ENCODE peak calls at places on chromosome 19, in seven cellular contexts. N is A673; H is RWPE2; Y is pancreas; X is CD8-positive, alpha-beta T cell; O is uterus; Z is left lung. I is an unnamed sample.

GRCh38 chr19:1279261-1279660 is 3.9 kb downstream of the FAM174C start:
- DNase-seq in O (no peak), Y (no peak), X (no peak), H (no peak), N (no peak), Z (no peak), I (no peak)

GRCh38 chr19:7534531-7534980 is 961 bp upstream of the PNPLA6 start:
- DNase-seq in N (peak), Y (peak), X (peak), H (peak), Z (peak), O (peak), I (peak)

GRCh38 chr19:38378866-38379265 is 4.5 kb downstream of the PSMD8 start:
- DNase-seq in O (no peak), X (no peak), Y (no peak), Z (no peak), N (no peak), H (no peak), I (no peak)

GRCh38 chr19:15452111-15453047 is 2.6 kb upstream of the WIZ start:
- DNase-seq in H (peak), Y (peak), O (peak), Z (peak), N (peak), X (no peak), I (peak)

GRCh38 chr19:5991244-5991838 is 13.4 kb upstream of the RANBP3 start:
- DNase-seq in X (no peak), O (no peak), Y (no peak), Z (no peak), H (no peak), N (no peak), I (no peak)

GRCh38 chr19:4186087-4186993 is 3.9 kb downstream of the ANKRD24 start:
- DNase-seq in X (peak), H (no peak), O (peak), N (peak), Y (peak), Z (peak), I (peak)

GRCh38 chr19:35788205-35788960 is 13.0 kb downstream of the ARHGAP33 start:
- DNase-seq in N (no peak), O (no peak), H (no peak), X (no peak), Z (no peak), Y (no peak), I (no peak)

GRCh38 chr19:10812902-10813404 is 23.1 kb downstream of the TMED1 start:
- DNase-seq in Y (no peak), Z (peak), N (peak), X (peak), O (peak), H (no peak), I (peak)

GRCh38 chr19:42555317-42555716 is 27.0 kb upstream of the CEACAM1 start:
- DNase-seq in X (no peak), Y (peak), N (no peak), O (no peak), H (no peak), Z (peak), I (peak)

GRCh38 chr19:38079926-38080380 is 144.1 kb downstream of the DPF1 start:
- DNase-seq in H (no peak), O (no peak), N (peak), Z (no peak), Y (peak), X (no peak), I (peak)

GRCh38 chr19:19053508-19054314 is 10.1 kb upstream of the SLC25A42 start:
- DNase-seq in X (peak), Z (no peak), H (no peak), O (peak), Y (peak), N (peak), I (peak)

GRCh38 chr19:39178296-39179006 is 18.3 kb upstream of the NCCRP1 start:
- DNase-seq in O (no peak), Y (peak), X (no peak), N (no peak), H (peak), Z (no peak), I (no peak)

GRCh38 chr19:21569497-21569870 is 64.1 kb downstream of the ZNF429 start:
- DNase-seq in N (no peak), X (peak), O (no peak), Z (peak), H (no peak), Y (peak), I (no peak)

GRCh38 chr19:294819-295686 is 3.9 kb upstream of the PLPP2 start:
- DNase-seq in N (peak), Y (no peak), Z (no peak), X (peak), H (peak), O (peak), I (peak)

GRCh38 chr19:41554902-41555301 is 21.1 kb upstream of the CEACAM21 start:
- DNase-seq in X (no peak), O (no peak), H (no peak), N (no peak), Z (no peak), Y (no peak), I (no peak)

GRCh38 chr19:1131718-1132552 is 28.1 kb downstream of the GPX4 start:
- DNase-seq in X (peak), O (peak), N (peak), Z (peak), H (no peak), Y (peak), I (peak)

GRCh38 chr19:42497492-42498226 is 30.6 kb downstream of the CEACAM1 start:
- DNase-seq in Z (no peak), O (no peak), Y (peak), H (no peak), N (no peak), X (no peak), I (no peak)

GRCh38 chr19:294341-294818 is 3.2 kb upstream of the PLPP2 start:
- DNase-seq in X (no peak), Z (no peak), N (no peak), O (peak), Y (no peak), H (no peak), I (peak)

GRCh38 chr19:45340899-45341453 is 426 bp downstream of the KLC3 start:
- DNase-seq in Z (no peak), H (no peak), N (no peak), Y (no peak), O (no peak), X (no peak), I (peak)

GRCh38 chr19:45342911-45343310 is 2.4 kb downstream of the KLC3 start:
- DNase-seq in O (no peak), Z (no peak), X (no peak), Y (no peak), N (no peak), H (no peak), I (no peak)

GRCh38 chr19:45336696-45337251 is 3.8 kb upstream of the KLC3 start:
- DNase-seq in N (no peak), Z (no peak), H (no peak), O (no peak), X (no peak), Y (no peak), I (no peak)

GRCh38 chr19:45339629-45340028 is 921 bp upstream of the KLC3 start:
- DNase-seq in N (no peak), Y (no peak), O (no peak), Z (no peak), X (no peak), H (no peak), I (no peak)

DNA sequence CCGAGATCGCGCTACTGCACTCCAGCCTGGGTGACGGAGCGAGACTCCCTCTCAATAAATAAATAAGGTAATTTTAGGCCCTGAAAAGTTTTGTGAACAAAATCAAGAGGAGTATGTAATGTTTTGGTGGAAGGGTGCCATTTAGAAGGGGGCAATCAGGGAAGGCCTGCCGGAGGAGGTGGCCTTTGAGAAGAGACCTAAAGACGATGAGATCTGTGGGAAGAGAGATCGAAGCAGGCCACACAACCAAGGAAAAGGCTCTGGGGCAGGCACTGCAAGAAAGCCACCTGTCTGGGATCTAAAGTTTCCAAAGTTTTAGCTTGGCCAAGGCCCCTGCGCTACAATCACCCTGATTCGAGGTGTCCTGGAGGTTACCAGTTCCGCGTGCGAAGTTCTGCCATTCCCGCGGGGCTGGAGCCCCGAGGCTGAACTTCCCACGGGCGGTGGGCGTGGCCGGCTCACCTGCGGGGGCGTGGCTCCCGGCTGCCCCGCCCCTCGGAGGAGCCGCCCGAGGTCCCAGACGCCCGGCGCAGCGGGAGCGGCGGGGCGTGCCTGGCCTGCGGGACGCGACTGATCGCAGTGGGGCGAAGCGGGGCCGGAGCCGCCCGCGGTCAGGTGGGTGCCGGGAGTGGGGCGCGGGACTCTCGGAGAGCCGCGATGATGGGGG is at the start of gene KLC3:
- DNase-seq in Y (peak), H (no peak), O (no peak), N (no peak), Z (no peak), X (peak), I (peak)
- H3K4me3 ChIP-seq in Y (peak), H (peak), O (no peak), N (peak), Z (peak), X (peak), I (peak)

DNA sequence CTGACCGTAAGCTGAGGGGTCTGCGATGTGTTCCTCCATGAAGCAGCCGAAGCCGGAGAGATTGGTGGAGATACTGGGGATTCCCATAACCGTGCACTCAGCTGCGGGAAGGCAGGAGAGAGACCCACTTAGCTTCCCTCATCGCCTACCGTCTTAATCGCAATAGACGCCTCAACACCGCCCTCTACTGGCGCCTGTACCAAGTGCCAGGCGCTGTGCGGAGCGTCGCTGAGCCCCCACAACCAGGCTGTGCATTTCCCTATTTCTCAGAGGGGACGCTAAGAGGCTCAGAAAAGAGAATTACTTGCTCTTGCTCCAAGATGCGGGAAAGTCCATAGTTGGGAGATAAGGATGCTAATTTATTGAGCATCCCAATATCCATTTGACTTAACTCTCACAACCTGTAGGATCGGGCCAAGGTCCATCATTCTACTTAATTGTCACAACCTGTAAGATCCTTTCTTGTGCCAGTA is 5.8 kb downstream of the FTL start:
- DNase-seq in Z (peak), X (peak), N (peak), Y (peak), H (no peak), O (peak), I (peak)
- H3K27ac ChIP-seq in Z (peak), X (no peak), N (no peak), Y (no peak), H (no peak), O (peak), I (no peak)

GRCh38 chr19:28643284-28643683 is 569.7 kb downstream of the UQCRFS1 start:
- DNase-seq in Z (no peak), H (no peak), O (no peak), Y (no peak), X (no peak), N (no peak), I (no peak)
- TF ChIP-seq CTCF in Z (no peak), H (no peak), O (no peak), Y (no peak), X (no peak), N (no peak), I (peak)

DNA sequence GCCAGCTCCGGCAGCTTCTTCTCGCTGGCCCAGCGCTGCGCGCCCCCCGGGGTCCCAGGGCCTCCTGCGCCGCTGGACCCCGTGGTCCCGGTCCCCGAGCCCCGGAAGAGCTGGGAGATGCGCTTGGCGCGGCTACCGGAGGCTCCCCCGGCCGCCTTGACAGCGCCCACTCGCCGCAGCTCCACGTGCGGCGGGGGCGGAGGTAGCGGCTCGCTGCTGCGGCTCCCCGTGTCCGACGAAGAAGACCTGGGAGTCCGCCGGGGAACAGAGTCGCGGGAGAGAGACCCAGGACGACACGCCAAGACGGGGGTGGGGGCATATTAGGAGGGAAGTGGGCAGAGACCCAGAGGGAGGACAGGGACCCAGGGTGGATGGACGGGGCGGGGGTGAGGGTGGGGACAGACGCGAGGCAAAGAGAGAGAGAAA is 997 bp downstream of the RASIP1 start:
- DNase-seq in Y (peak), X (no peak), H (no peak), Z (no peak), O (no peak), N (no peak), I (peak)
- H3K4me3 ChIP-seq in Y (peak), X (peak), H (peak), Z (peak), O (peak), N (peak), I (peak)

DNA sequence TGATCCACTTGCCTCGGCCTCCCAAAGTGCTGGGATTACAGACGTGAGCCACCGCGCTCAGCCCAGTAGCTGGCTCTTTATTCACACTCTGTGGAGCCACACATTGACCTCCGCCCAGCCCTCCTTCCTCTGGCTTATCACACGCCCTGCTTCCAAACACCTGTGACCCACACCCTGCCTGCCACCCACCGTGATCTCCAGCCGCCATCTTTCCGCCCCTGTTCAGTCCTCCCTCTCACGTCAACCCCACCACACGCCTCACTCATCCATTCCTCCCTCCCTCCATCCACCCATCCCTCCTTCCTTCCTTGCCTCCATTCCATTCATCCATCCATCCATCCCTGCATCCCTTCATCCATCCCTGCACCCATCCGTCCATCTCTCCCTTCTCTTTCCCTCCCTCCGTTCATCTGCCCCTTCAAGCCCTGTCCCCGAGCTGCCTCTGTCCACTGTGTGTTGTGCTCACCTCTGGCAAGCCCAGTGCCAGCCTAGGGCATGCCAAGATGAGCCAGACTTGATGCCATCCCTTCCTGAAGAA is 17.6 kb downstream of the ZNF296 start:
- DNase-seq in O (no peak), N (no peak), Z (no peak), Y (no peak), H (no peak), X (no peak), I (no peak)
- H3K27ac ChIP-seq in O (no peak), N (no peak), Z (no peak), Y (no peak), H (no peak), X (no peak), I (no peak)